ENCODE peak calls at places on chromosomes 3 and 15, in ten cellular contexts. M, Y, T, O, Z, X, V, G, L and U are unnamed samples.

GRCh38 chr15:82810863-82811421 is 1.5 kb downstream of the WHAMM start:
- DNase-seq in V (no peak), T (no peak), L (no peak), M (no peak), G (peak; percentile 21), Z (no peak), Y (peak; percentile 27), O (peak; percentile 1), X (no peak), U (no peak)

GRCh38 chr15:88894819-88895767 is at the start of gene HAPLN3:
- DNase-seq in O (no peak), T (no peak), M (peak; percentile 16), Y (peak; percentile 57), V (peak; percentile 49), X (peak; percentile 59), Z (peak; percentile 51), L (peak; percentile 59), G (peak; percentile 53), U (no peak)

GRCh38 chr3:186589115-186589514 is 18.6 kb downstream of the DNAJB11 start:
- DNase-seq in M (no peak), O (peak; percentile 43), T (no peak), V (no peak), X (peak; percentile 60), G (peak; percentile 70), Y (peak; percentile 75), Z (no peak), L (peak; percentile 44), U (no peak)

GRCh38 chr15:36888018-36888992 is 212.0 kb downstream of the MEIS2 start:
- DNase-seq in M (no peak), Y (no peak), X (peak; percentile 66), O (no peak), T (no peak), V (peak; percentile 71), Z (no peak), G (no peak), L (no peak), U (no peak)

GRCh38 chr3:339346-339745 is 142.8 kb downstream of the CHL1 start:
- DNase-seq in L (no peak), V (no peak), X (no peak), M (no peak), Y (no peak), T (no peak), Z (no peak), G (peak; percentile 13), O (no peak), U (no peak)

GRCh38 chr3:27511724-27512422 is 27.7 kb upstream of the SLC4A7 start:
- DNase-seq in Z (no peak), O (no peak), M (no peak), V (no peak), Y (no peak), G (peak; percentile 20), T (peak; percentile 27), X (no peak), L (no peak), U (no peak)

GRCh38 chr3:7074217-7074616 is 213.3 kb downstream of the GRM7 start:
- DNase-seq in G (no peak), Y (no peak), L (no peak), X (no peak), T (no peak), V (no peak), O (no peak), Z (no peak), M (no peak), U (no peak)

GRCh38 chr3:108879915-108880314 is 57.3 kb downstream of the TRAT1 start:
- DNase-seq in Z (no peak), T (no peak), O (peak; percentile 6), Y (no peak), G (peak; percentile 4), L (no peak), M (no peak), X (no peak), V (no peak), U (no peak)

DNA sequence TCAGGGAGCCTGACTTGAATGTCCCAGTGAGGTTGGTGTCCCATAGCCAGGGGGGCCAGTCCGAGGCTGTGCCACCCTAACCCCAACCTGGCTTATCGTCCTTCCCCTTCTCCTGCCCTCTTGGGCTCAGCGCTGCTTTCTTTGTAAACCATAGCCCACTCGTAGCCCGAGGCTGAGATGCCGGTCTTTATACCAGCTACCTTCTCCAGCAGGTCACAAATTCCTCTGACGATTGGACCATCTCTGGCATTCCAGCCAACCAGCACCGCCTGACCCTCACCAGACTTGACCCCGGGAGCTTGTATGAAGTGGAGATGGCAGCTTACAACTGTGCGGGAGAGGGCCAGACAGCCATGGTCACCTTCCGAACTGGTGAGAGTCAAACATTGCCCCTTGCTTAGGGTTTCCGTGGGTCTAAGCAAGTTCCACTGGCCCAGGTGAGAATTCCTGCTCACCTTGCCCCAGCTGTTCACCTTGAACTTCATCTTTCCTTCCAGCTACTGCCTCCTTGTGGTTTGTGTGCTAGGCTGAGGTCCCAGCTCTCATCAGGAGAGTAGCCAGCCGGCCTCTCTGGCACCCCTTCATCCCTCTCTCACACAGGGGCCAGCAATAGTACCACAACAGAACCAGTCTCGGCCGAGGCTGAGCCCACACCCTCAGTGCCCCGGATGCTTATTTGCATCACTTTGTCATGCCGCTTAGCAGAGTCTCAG is 66.7 kb downstream of the BOC start:
- DNase-seq in G (peak; percentile 32), M (no peak), X (no peak), V (no peak), T (no peak), L (no peak), O (no peak), Y (no peak), Z (no peak), U (no peak)
- TF ChIP-seq CTCF in G (peak; percentile 28), M (no peak), X (no peak), V (no peak), T (peak; percentile 43), L (no peak), O (no peak), Y (peak; percentile 39), Z (no peak), U (no peak)

GRCh38 chr15:57363661-57364060 is 12.6 kb upstream of the CGNL1 start:
- DNase-seq in O (no peak), Y (no peak), M (no peak), V (no peak), Z (no peak), X (no peak), T (no peak), G (no peak), L (no peak), U (no peak)

GRCh38 chr15:57367556-57367955 is 8.7 kb upstream of the CGNL1 start:
- DNase-seq in O (no peak), M (no peak), T (no peak), Y (no peak), G (peak; percentile 28), Z (no peak), X (no peak), V (no peak), L (no peak), U (no peak)

GRCh38 chr15:57358611-57359010 is 17.7 kb upstream of the CGNL1 start:
- DNase-seq in V (no peak), X (no peak), T (no peak), Y (no peak), G (no peak), O (no peak), Z (no peak), M (no peak), L (no peak), U (no peak)

DNA sequence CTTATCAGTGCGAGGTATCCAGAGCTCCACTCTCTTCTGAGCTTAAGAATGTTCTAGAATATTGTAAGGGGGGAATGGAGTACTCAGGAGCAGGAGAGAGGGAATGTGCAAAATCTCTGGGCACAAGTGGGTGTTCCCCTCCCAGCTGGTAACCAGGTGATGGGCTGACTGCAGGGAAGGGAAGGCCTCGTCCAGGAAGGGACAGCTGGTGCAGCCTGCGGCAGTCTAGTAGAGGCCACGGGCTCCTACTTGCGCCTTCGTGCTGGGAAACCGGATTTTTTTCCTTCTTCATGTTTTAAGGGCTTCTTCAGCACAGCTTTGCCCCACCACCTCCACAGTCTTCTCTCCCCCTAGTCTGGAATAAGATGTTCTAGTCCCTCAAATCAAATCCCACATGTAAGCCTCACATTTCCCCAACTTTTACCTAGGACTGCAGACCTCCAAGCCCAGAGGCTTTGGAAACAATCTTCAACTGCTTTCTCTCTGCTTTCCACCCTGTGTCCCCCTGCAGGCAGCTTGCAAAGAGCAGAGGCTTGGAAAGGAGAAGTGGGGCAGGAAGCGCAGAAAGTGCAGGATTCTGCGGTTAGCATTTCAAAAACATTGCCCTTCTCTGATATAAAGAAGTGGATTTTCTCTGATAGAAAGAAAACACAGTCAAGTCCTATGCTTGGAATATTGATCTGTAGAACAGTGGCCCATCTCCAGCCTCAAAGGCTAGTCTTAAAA is 11.9 kb upstream of the CGNL1 start:
- DNase-seq in X (peak; percentile 58), Y (peak; percentile 57), L (no peak), T (no peak), G (no peak), V (no peak), Z (no peak), M (no peak), O (no peak), U (no peak)
- TF ChIP-seq CTCF in X (peak; percentile 60), Y (peak; percentile 74), L (no peak), T (no peak), G (no peak), V (no peak), Z (no peak), M (no peak), O (peak; percentile 30), U (no peak)

DNA sequence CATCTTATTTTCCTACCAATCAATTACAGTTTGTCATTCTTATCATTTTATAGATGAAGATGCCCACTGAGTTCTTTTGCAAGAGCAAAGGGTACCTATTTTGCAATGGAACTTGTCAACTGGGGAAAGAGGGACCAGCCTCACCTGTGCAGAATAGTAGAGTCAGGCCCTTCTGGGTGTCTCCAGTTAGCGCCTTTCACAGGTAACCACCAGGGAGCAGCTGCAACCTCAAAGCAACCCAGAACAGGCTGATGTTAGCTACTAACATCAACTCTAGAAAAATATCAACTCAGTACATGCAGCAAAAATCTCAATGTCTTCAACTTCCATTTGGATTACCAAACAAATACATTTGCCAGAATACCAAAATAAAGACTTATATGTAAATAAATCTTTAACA is 47.1 kb downstream of the SUMF1 start:
- DNase-seq in M (no peak), V (no peak), Z (no peak), X (no peak), G (no peak), L (no peak), T (no peak), Y (no peak), O (no peak), U (no peak)
- TF ChIP-seq CTCF in M (no peak), V (no peak), Z (no peak), X (no peak), G (no peak), L (no peak), T (no peak), Y (no peak), O (peak; percentile 3), U (no peak)

DNA sequence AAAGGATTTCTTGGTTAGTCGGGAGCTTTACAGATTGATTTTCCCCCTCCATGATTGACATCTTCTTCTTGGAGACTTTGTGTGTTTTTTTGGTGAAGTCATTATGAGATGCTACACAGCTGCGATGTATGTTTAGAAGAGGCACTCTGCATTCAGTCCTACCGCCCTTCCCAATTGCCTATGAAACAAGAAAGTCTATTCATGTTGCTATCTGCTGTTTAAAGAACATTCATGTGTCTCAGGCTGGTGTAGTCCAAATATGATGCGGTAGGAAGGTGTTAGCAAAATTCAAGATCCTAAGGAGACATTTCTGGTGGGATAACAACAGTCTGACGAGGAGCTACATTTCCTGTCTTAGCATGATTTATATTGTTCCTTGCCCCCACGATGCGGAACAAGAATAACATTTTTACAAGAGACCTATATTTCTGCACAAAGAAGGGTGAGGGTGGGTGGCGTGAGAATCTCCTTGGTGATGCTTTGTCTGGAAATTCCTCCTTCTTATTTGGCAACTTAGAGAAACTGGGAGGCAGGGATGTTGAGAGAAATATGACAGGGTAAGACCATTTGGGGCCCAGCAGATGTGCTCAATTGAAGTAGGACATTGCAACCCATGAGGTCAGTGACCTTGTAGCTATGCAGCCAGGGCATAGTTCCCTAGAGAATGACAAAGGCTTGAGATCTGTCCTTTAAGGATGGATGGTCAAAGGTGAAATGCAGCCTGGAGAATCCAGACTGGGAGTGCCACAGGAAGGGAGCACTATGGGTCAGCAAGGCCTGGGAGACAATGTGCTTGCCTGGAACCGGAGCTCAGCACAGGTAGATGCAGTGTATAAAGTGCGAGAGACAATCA is 317.3 kb upstream of the TBL1XR1 start:
- DNase-seq in M (no peak), X (no peak), O (no peak), L (no peak), Z (no peak), V (peak; percentile 33), Y (no peak), T (no peak), G (no peak), U (no peak)
- TF ChIP-seq CTCF in M (no peak), X (no peak), O (no peak), L (no peak), Z (no peak), V (no peak), Y (no peak), T (no peak), G (no peak), U (no peak)